ENCODE peak calls at places on chromosomes 4 and X, in four cellular contexts. M is cardiac fibroblast, V is HEK293T, O is NCI-H748 treated with DMSO at 0.1 percent for 48 hours. U is an unnamed sample.

GRCh38 chr4:48322063-48322462 is 19.3 kb upstream of the SLAIN2 start:
- DNase-seq in M (no peak), V (no peak), O (no peak), U (no peak)

GRCh38 chrX:131366387-131366786 is 77.3 kb upstream of the IGSF1 start:
- DNase-seq in M (no peak), V (peak), O (no peak), U (peak)

GRCh38 chr4:84967292-84967651 is 782 bp upstream of the WDFY3 start:
- DNase-seq in M (peak), V (no peak), O (no peak), U (peak)

GRCh38 chrX:42694260-42694815 is 83.6 kb downstream of the PPP1R2C start:
- DNase-seq in M (no peak), V (no peak), O (no peak), U (no peak)

GRCh38 chr4:168784786-168785461 is 225.1 kb downstream of the CBR4 start:
- DNase-seq in M (no peak), V (no peak), O (no peak), U (no peak)

GRCh38 chr4:139560396-139561084 is 4.5 kb upstream of the SETD7 start:
- DNase-seq in M (no peak), V (no peak), O (no peak), U (no peak)

GRCh38 chr4:98970386-98970785 is 25.1 kb upstream of the METAP1 start:
- DNase-seq in M (no peak), V (no peak), O (no peak), U (no peak)

GRCh38 chr4:34771632-34772031 is 1472.7 kb downstream of the ARAP2 start:
- DNase-seq in M (no peak), V (no peak), O (no peak), U (no peak)

GRCh38 chr4:2258091-2259035 is 3.5 kb downstream of the MXD4 start:
- DNase-seq in M (no peak), V (no peak), O (no peak), U (no peak)

GRCh38 chrX:70427360-70427759 is 4.2 kb downstream of the GDPD2 start:
- DNase-seq in M (no peak), V (no peak), O (no peak), U (no peak)

GRCh38 chrX:24668111-24668510 is 21.0 kb upstream of the PCYT1B start:
- DNase-seq in M (peak), V (no peak), O (no peak), U (peak)

GRCh38 chrX:110491846-110492620 is 133.4 kb downstream of the RTL9 start:
- DNase-seq in M (no peak), V (no peak), O (peak), U (no peak)

GRCh38 chr4:3307060-3307459 is 14.2 kb downstream of the RGS12 start:
- DNase-seq in M (no peak), V (no peak), O (no peak), U (no peak)

GRCh38 chr4:10944321-10944720 is 259.8 kb upstream of the CLNK start:
- DNase-seq in M (no peak), V (no peak), O (no peak), U (no peak)

GRCh38 chrX:14039344-14039743 is 9.7 kb upstream of the GEMIN8 start:
- DNase-seq in M (peak), V (peak), O (peak), U (peak)

GRCh38 chrX:119981286-119982070 is 37.9 kb upstream of the NKAP start:
- DNase-seq in M (peak), V (peak), O (peak), U (peak)

GRCh38 chr4:151541438-151542071 is 132.6 kb downstream of the FHIP1A start:
- DNase-seq in M (peak), V (no peak), O (peak), U (peak)

GRCh38 chr4:130808492-130808891 is 1712.5 kb downstream of the C4orf33 start:
- DNase-seq in M (peak), V (no peak), O (peak), U (peak)

GRCh38 chr4:113405874-113406722 is 355.4 kb downstream of the CAMK2D start:
- DNase-seq in M (no peak), V (no peak), O (peak), U (no peak)

GRCh38 chrX:57447856-57448255 is 144.0 kb upstream of the ZXDB start:
- DNase-seq in M (no peak), V (no peak), O (no peak), U (no peak)

GRCh38 chr4:3387943-3388348 is 53.8 kb upstream of the HGFAC start:
- DNase-seq in M (peak), V (no peak), O (no peak), U (peak)

GRCh38 chr4:24210332-24210902 is 320.6 kb upstream of the PPARGC1A start:
- DNase-seq in M (peak), V (no peak), O (no peak), U (no peak)

GRCh38 chrX:124737771-124738170 is 391.4 kb downstream of the SH2D1A start:
- DNase-seq in M (no peak), V (no peak), O (no peak), U (no peak)

GRCh38 chr4:74111990-74112389 is 13.0 kb upstream of the CXCL2 start:
- DNase-seq in M (peak), V (no peak), O (no peak), U (peak)

GRCh38 chr4:168822481-168822880 is 187.6 kb downstream of the CBR4 start:
- DNase-seq in M (no peak), V (no peak), O (no peak), U (no peak)

GRCh38 chr4:62531250-62531649 is 1331.1 kb downstream of the ADGRL3 start:
- DNase-seq in M (no peak), V (no peak), O (no peak), U (no peak)

GRCh38 chr4:2793578-2793919 is 664 bp downstream of the SH3BP2 start:
- DNase-seq in M (peak), V (no peak), O (no peak), U (peak)

GRCh38 chr4:138055890-138056289 is 186.3 kb downstream of the SLC7A11 start:
- DNase-seq in M (no peak), V (no peak), O (no peak), U (no peak)

GRCh38 chr4:102466298-102466697 is 34.9 kb upstream of the NFKB1 start:
- DNase-seq in M (peak), V (no peak), O (no peak), U (peak)

GRCh38 chr4:122854444-122854843 is 27.8 kb downstream of the FGF2 start:
- DNase-seq in M (peak), V (no peak), O (no peak), U (no peak)

GRCh38 chrX:46912673-46913491 is 661 bp downstream of the JADE3 start:
- DNase-seq in M (peak), V (peak), O (no peak), U (peak)

U was measured in cardiac muscle cell.